ENCODE peak calls at places on chromosomes 4 and X, in six cellular contexts. X, L, C, N, Q and Y are unnamed samples.

GRCh38 chr4:152187693-152188092 is 348.2 kb downstream of the FBXW7 start:
- DNase-seq in X (no peak), Q (no peak), N (no peak), L (no peak), C (no peak), Y (no peak)

GRCh38 chr4:3765271-3766206 is 646 bp upstream of the ADRA2C start:
- DNase-seq in Q (peak), N (no peak), X (no peak), L (no peak), C (peak), Y (no peak)

GRCh38 chr4:7073526-7074390 is 5.9 kb upstream of the GRPEL1 start:
- DNase-seq in Q (no peak), C (peak), X (no peak), L (peak), N (peak), Y (peak)

GRCh38 chr4:38664704-38665401 is 854 bp downstream of the KLF3 start:
- DNase-seq in L (no peak), C (peak), Q (peak), N (peak), X (peak), Y (no peak)

GRCh38 chrX:70434352-70434866 is 10.2 kb upstream of the DLG3 start:
- DNase-seq in Q (peak), L (peak), X (peak), N (peak), C (peak), Y (peak)

GRCh38 chr4:149264093-149264733 is 551.4 kb downstream of the IQCM start:
- DNase-seq in Q (no peak), L (peak), C (peak), X (no peak), N (peak), Y (peak)

GRCh38 chr4:55658657-55659056 is 22.6 kb upstream of the NMU start:
- DNase-seq in X (no peak), Q (no peak), N (no peak), L (no peak), C (no peak), Y (no peak)

GRCh38 chrX:125678258-125678657 is 358.6 kb downstream of the TEX13C start:
- DNase-seq in C (no peak), N (no peak), L (no peak), X (no peak), Q (no peak), Y (no peak)

GRCh38 chr4:108135549-108136209 is 33.1 kb downstream of the LEF1 start:
- DNase-seq in L (no peak), C (no peak), Q (no peak), X (no peak), N (no peak), Y (peak)

GRCh38 chr4:110458494-110459266 is 17.3 kb upstream of the ENPEP start:
- DNase-seq in N (no peak), Q (no peak), C (no peak), L (no peak), X (no peak), Y (no peak)

GRCh38 chr4:3229964-3230363 is 19.0 kb upstream of the MSANTD1 start:
- DNase-seq in C (no peak), Q (no peak), N (no peak), X (no peak), L (no peak), Y (no peak)

GRCh38 chr4:1751919-1752283 is 30.6 kb downstream of the TACC3 start:
- DNase-seq in X (no peak), C (no peak), L (no peak), N (no peak), Q (no peak), Y (no peak)

GRCh38 chr4:95178938-95179337 is 369.8 kb downstream of the UNC5C start:
- DNase-seq in X (no peak), C (no peak), Q (no peak), L (no peak), N (no peak), Y (no peak)

GRCh38 chrX:82711432-82711831 is 796.7 kb upstream of the POU3F4 start:
- DNase-seq in C (no peak), X (no peak), Q (no peak), N (no peak), L (no peak), Y (no peak)

GRCh38 chr4:159370316-159370715 is 267.4 kb downstream of the RAPGEF2 start:
- DNase-seq in X (no peak), C (no peak), N (peak), L (no peak), Q (no peak), Y (no peak)

GRCh38 chrX:39611468-39611867 is 486.3 kb downstream of the BCOR start:
- DNase-seq in N (no peak), X (no peak), Q (no peak), C (no peak), L (no peak), Y (no peak)

GRCh38 chr4:16684083-16684482 is 214.4 kb downstream of the LDB2 start:
- DNase-seq in L (no peak), C (no peak), X (no peak), N (no peak), Q (no peak), Y (no peak)

GRCh38 chr4:86730310-86730709 is 118.9 kb downstream of the SLC10A6 start:
- DNase-seq in L (no peak), Q (no peak), N (no peak), X (no peak), C (no peak), Y (peak)

GRCh38 chr4:154004859-154005520 is 216.1 kb upstream of the SFRP2 start:
- DNase-seq in L (no peak), C (no peak), Q (peak), X (no peak), N (no peak), Y (no peak)

DNA sequence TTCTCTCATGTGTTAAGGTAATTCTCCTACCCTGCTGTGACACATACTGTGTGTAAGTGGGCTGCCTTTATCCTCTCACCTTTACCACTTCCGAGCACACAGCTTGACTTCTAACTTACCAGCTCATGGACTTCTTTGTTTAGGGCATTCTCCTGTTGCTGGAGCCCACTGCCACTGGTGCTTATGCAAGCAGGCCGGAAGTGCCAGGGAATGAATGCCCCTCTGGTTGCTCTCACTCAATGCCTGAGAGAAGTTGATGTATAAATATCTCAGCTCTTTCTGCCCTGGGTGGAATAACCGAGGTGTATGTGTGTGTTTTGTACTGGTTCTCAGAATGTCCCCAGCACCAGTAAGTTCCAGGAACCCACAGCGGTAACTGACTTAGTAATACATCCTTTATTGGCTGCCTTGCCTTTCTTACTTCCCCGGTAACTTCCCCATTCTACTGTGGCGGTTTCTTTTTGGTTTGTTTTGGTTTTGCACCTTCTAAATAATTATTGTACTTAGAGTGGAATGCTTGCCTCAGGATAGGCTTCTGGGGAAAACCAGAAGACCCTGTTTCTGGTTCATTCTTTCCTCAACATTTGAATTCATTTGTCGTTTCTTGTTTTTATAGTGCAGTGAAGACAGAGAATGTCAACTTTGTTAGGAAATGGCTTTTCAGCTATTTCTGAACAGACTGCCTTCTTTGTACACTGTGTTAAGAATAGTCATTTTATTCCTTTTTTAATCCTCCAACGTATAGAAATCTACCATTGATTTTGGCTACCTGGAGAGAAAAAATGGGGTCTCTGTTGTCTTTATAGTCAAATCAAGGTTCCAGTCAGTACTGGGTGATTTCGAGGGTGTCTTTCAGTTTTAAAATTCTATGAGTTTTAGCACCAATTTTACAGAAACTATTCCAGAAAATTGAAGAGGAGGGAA is 45.4 kb downstream of the CXorf58 start:
- DNase-seq in Q (no peak), L (no peak), N (peak), C (peak), X (peak), Y (peak)
- H3K4me3 ChIP-seq in Q (no peak), L (peak), N (peak), C (no peak), X (peak), Y (peak)

GRCh38 chrX:54923376-54923775 is 2.8 kb downstream of the TRO start:
- DNase-seq in L (no peak), X (no peak), N (no peak), Q (no peak), C (no peak), Y (no peak)
- H3K4me3 ChIP-seq in L (no peak), X (no peak), N (no peak), Q (no peak), C (no peak), Y (no peak)

DNA sequence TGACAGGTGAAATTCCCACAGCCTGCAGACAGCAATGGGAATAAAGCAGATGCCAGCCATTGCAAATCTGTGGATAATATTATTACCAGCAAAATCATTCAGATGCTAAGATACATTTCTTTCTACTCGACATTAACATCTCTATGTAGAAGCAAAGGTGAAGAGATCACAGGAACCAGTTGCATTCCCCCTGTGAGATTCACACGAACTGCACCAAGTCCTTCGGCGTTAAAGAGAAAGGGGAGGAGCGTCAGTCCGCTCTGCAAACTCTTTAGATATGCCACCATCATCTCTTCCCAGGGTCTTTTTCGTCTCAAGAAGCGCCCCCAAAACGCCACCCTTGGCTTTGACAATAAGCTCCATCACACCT is 1.9 kb downstream of the NEUROG2 start:
- DNase-seq in X (no peak), L (no peak), N (peak), C (no peak), Q (no peak), Y (peak)
- H3K4me3 ChIP-seq in X (no peak), L (no peak), N (peak), C (no peak), Q (no peak), Y (peak)

DNA sequence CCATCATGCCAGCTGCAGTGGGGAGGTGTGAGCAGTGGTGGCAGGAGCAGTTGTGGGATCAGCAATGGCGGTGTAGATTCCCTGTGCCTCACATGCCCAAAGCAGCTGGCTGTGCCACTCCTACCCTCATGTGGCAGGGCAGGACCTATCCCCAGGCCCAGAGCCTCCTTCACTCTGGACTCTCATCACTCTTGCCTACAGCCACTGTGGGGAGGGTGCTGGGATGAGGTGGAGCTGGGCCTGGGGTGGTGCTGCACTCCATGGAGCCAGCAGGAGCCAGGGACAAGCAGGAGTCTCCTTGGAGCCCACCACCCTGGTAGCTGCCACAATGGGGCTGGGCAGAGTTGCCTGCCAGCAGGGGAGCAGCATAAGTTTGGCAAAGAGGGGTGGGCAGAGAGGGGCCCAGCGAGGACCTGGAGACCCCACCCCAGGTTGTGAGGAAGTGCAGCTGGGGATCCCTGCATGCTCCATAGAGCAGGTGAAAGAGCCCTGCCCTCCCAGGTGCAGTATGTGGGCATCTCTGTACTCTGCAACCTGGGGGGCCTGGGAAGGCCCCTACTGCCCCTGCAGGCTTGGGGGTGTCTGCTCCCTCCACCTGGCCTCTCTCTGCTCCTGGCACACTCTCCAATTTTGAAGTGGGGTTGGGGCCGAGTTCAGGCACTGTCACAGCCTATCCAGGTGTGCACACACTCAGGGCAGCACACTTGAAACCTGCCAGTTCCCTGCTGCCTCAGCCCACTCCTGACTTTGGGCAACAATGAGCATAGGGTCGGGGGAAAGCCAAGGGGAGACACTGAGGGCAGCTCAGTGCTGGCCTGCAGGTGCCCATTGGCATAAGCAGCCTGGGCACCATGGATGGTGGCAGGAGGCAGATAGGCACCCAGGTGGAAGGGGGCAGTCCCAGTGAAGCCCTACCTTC is 74.0 kb upstream of the INTU start:
- DNase-seq in Q (no peak), C (no peak), X (no peak), N (no peak), L (no peak), Y (no peak)
- H3K4me3 ChIP-seq in Q (no peak), C (no peak), X (no peak), N (no peak), L (no peak), Y (no peak)